ENCODE peak calls at places on chromosome 18, in seven cellular contexts. V is sigmoid colon, O is hepatocyte, N is spleen, I is K562, X is uterus, T is fibroblast of lung. Q is an unnamed sample.

GRCh38 chr18:79924814-79925655 is 26.4 kb downstream of the SLC66A2 start:
- DNase-seq in V (peak; percentile 62), O (no peak), N (peak; percentile 66), I (no peak), X (peak; percentile 63), T (no peak), Q (peak; percentile 65)

GRCh38 chr18:36386150-36386920 is 88.8 kb downstream of the FHOD3 start:
- DNase-seq in V (no peak), O (no peak), N (no peak), I (no peak), X (no peak), T (no peak), Q (no peak)

GRCh38 chr18:25842665-25843064 is 247.7 kb downstream of the SS18 start:
- DNase-seq in V (no peak), O (no peak), N (no peak), I (no peak), X (no peak), T (no peak), Q (no peak)

GRCh38 chr18:48781041-48781989 is 169.4 kb downstream of the SMAD7 start:
- DNase-seq in V (peak; percentile 88), O (peak; percentile 92), N (peak; percentile 90), I (peak; percentile 89), X (peak; percentile 70), T (peak; percentile 67), Q (peak; percentile 83)

GRCh38 chr18:56307771-56308170 is 330.6 kb downstream of the TXNL1 start:
- DNase-seq in V (no peak), O (no peak), N (no peak), I (no peak), X (no peak), T (no peak), Q (no peak)

GRCh38 chr18:55651236-55651635 is 63.2 kb upstream of the TCF4 start:
- DNase-seq in V (no peak), O (no peak), N (no peak), I (no peak), X (no peak), T (no peak), Q (no peak)

GRCh38 chr18:8262221-8262620 is 347.0 kb upstream of the RAB12 start:
- DNase-seq in V (no peak), O (no peak), N (no peak), I (no peak), X (no peak), T (no peak), Q (no peak)

GRCh38 chr18:22342625-22343024 is 75.1 kb downstream of the CTAGE1 start:
- DNase-seq in V (no peak), O (peak; percentile 52), N (no peak), I (peak; percentile 33), X (peak; percentile 60), T (peak; percentile 97), Q (no peak)

GRCh38 chr18:45657357-45658335 is 42.4 kb downstream of the SLC14A2 start:
- DNase-seq in V (no peak), O (no peak), N (no peak), I (no peak), X (no peak), T (peak; percentile 16), Q (no peak)

GRCh38 chr18:55510809-55511208 is 77.2 kb downstream of the TCF4 start:
- DNase-seq in V (no peak), O (no peak), N (no peak), I (no peak), X (no peak), T (peak; percentile 84), Q (no peak)

GRCh38 chr18:70299393-70299792 is 10.5 kb downstream of the SOCS6 start:
- DNase-seq in V (no peak), O (no peak), N (no peak), I (no peak), X (no peak), T (no peak), Q (no peak)
- TF ChIP-seq CTCF in V (no peak), O (no peak), N (no peak), I (no peak), X (no peak), T (no peak), Q (no peak)

GRCh38 chr18:63158676-63159291 is 160.8 kb downstream of the BCL2 start:
- DNase-seq in V (no peak), O (no peak), N (no peak), I (no peak), X (no peak), T (no peak), Q (no peak)
- H3K4me1 ChIP-seq in V (no peaks in the 10 kb centered on the region), O (peaks cover 28% of the 10 kb centered on the region), N (peaks cover 100% of the 10 kb centered on the region), I (no peaks in the 10 kb centered on the region), X (peaks cover 3% of the 10 kb centered on the region), T (peaks cover 12% of the 10 kb centered on the region), Q (peaks cover 55% of the 10 kb centered on the region)

GRCh38 chr18:75219684-75220083 is 9.1 kb downstream of the TSHZ1 start:
- DNase-seq in V (no peak), O (no peak), N (no peak), I (no peak), X (no peak), T (no peak), Q (no peak)

GRCh38 chr18:75216926-75217303 is 6.3 kb downstream of the TSHZ1 start:
- DNase-seq in V (no peak), O (no peak), N (no peak), I (no peak), X (no peak), T (no peak), Q (no peak)

GRCh38 chr18:75216212-75216925 is 5.8 kb downstream of the TSHZ1 start:
- DNase-seq in V (no peak), O (no peak), N (no peak), I (no peak), X (no peak), T (no peak), Q (no peak)

GRCh38 chr18:75218524-75218923 is 7.9 kb downstream of the TSHZ1 start:
- DNase-seq in V (no peak), O (no peak), N (no peak), I (no peak), X (no peak), T (no peak), Q (no peak)

DNA sequence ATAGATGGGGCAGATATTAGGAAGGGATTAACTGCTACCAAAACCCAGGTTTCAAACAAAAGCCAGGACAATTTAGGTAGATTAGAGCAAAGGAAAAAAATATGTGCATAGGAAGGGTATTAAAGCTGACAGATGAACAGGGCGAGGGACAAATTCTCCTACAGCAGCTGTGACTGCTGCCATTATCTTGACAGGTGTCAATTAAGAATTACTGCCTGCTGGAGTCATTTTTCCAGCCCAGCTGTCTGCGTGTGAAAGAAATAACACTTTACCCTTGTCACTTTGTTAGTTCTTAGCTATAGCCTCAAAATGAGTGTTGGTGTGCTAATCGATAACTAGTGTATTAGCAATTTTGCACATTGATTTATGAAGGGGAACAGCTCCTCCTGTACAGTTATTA is 7.5 kb downstream of the TSHZ1 start:
- DNase-seq in V (no peak), O (no peak), N (no peak), I (no peak), X (no peak), T (no peak), Q (no peak)
- H3K27ac ChIP-seq in V (peak overlapping the region; percentile 14), O (peak overlapping the region; percentile 49), N (no peak overlapping the region), I (no peak overlapping the region), X (no peak overlapping the region), T (no peak overlapping the region), Q (peak overlapping the region; percentile 66)

GRCh38 chr18:9949861-9950260 is 36.0 kb downstream of the VAPA start:
- DNase-seq in V (no peak), O (no peak), N (no peak), I (no peak), X (no peak), T (no peak), Q (no peak)
- TF ChIP-seq CTCF in V (no peak), O (no peak), N (no peak), I (no peak), X (no peak), T (no peak), Q (no peak)

GRCh38 chr18:74283255-74283554 is 8.6 kb downstream of the CYB5A start:
- DNase-seq in V (no peak), O (no peak), N (no peak), I (no peak), X (no peak), T (no peak), Q (no peak)
- H3K4me1 ChIP-seq in V (no peaks in the 10 kb centered on the region), O (peaks cover 52% of the 10 kb centered on the region), N (peaks cover 75% of the 10 kb centered on the region), I (no peaks in the 10 kb centered on the region), X (peaks cover 11% of the 10 kb centered on the region), T (peaks cover 4% of the 10 kb centered on the region), Q (peaks cover 40% of the 10 kb centered on the region)

GRCh38 chr18:3665780-3666525 is 216.0 kb downstream of the TGIF1 start:
- DNase-seq in V (peak; percentile 91), O (peak; percentile 94), N (peak; percentile 88), I (peak; percentile 89), X (peak; percentile 88), T (peak; percentile 81), Q (peak; percentile 82)

GRCh38 chr18:3665187-3665586 is 215.2 kb downstream of the TGIF1 start:
- DNase-seq in V (no peak), O (no peak), N (no peak), I (no peak), X (no peak), T (no peak), Q (no peak)

GRCh38 chr18:3669376-3669775 is 219.4 kb downstream of the TGIF1 start:
- DNase-seq in V (no peak), O (no peak), N (no peak), I (no peak), X (no peak), T (no peak), Q (no peak)

GRCh38 chr18:3666526-3667254 is 216.7 kb downstream of the TGIF1 start:
- DNase-seq in V (no peak), O (no peak), N (no peak), I (no peak), X (no peak), T (no peak), Q (no peak)

GRCh38 chr18:3667255-3668137 is 217.5 kb downstream of the TGIF1 start:
- DNase-seq in V (no peak), O (no peak), N (no peak), I (no peak), X (no peak), T (no peak), Q (no peak)
- H3K27ac ChIP-seq in V (no peak overlapping the region), O (no peak overlapping the region), N (no peak overlapping the region), I (no peak overlapping the region), X (no peak overlapping the region), T (no peak overlapping the region), Q (no peak overlapping the region)

Q was measured in psoas muscle.